ENCODE peak calls at places on chromosomes 13 and 19, in five cellular contexts. One of them, this sample, is unnamed.

GRCh38 chr19:7460562-7460966 is 28.3 kb downstream of the PEX11G start:
- DNase-seq in caudate nucleus: no peak
- DNase-seq in T-helper 17 cell: no peak
- DNase-seq in nucleus accumbens: no peak
- DNase-seq in AG10803: no peak
- DNase-seq in this sample: no peak

GRCh38 chr13:30133554-30133912 is 173.8 kb downstream of the KATNAL1 start:
- DNase-seq in AG10803: no peak
- DNase-seq in caudate nucleus: no peak
- DNase-seq in nucleus accumbens: no peak
- DNase-seq in T-helper 17 cell: no peak
- DNase-seq in this sample: no peak

GRCh38 chr13:97266328-97266727 is 44.2 kb downstream of the MBNL2 start:
- DNase-seq in T-helper 17 cell: no peak
- DNase-seq in AG10803: no peak
- DNase-seq in caudate nucleus: no peak
- DNase-seq in nucleus accumbens: no peak
- DNase-seq in this sample: no peak

GRCh38 chr13:43005460-43006236 is 13.6 kb upstream of the EPSTI1 start:
- DNase-seq in T-helper 17 cell: no peak
- DNase-seq in caudate nucleus: no peak
- DNase-seq in nucleus accumbens: no peak
- DNase-seq in AG10803: peak
- DNase-seq in this sample: no peak

GRCh38 chr19:10227215-10227971 is 3.7 kb downstream of the S1PR2 start:
- DNase-seq in AG10803: no peak
- DNase-seq in caudate nucleus: no peak
- DNase-seq in T-helper 17 cell: no peak
- DNase-seq in nucleus accumbens: peak
- DNase-seq in this sample: peak

GRCh38 chr19:23409392-23410048 is 14.2 kb upstream of the ZNF91 start:
- DNase-seq in nucleus accumbens: no peak
- DNase-seq in AG10803: no peak
- DNase-seq in caudate nucleus: peak
- DNase-seq in T-helper 17 cell: no peak
- DNase-seq in this sample: no peak

GRCh38 chr19:33803383-33803782 is 6.7 kb downstream of the KCTD15 start:
- DNase-seq in AG10803: no peak
- DNase-seq in nucleus accumbens: no peak
- DNase-seq in caudate nucleus: no peak
- DNase-seq in T-helper 17 cell: no peak
- DNase-seq in this sample: no peak

GRCh38 chr19:3849092-3849491 is 19.7 kb downstream of the ZFR2 start:
- DNase-seq in nucleus accumbens: no peak
- DNase-seq in caudate nucleus: no peak
- DNase-seq in AG10803: no peak
- DNase-seq in T-helper 17 cell: no peak
- DNase-seq in this sample: no peak

GRCh38 chr19:34189199-34189916 is 17.1 kb downstream of the LSM14A start:
- DNase-seq in nucleus accumbens: no peak
- DNase-seq in AG10803: no peak
- DNase-seq in caudate nucleus: no peak
- DNase-seq in T-helper 17 cell: no peak
- DNase-seq in this sample: no peak

GRCh38 chr13:27341616-27342015 is 71.0 kb downstream of the RASL11A start:
- DNase-seq in caudate nucleus: no peak
- DNase-seq in AG10803: no peak
- DNase-seq in nucleus accumbens: no peak
- DNase-seq in T-helper 17 cell: no peak
- DNase-seq in this sample: no peak

GRCh38 chr19:18650048-18650435 is 13.2 kb downstream of the KLHL26 start:
- DNase-seq in AG10803: peak
- DNase-seq in T-helper 17 cell: no peak
- DNase-seq in nucleus accumbens: no peak
- DNase-seq in caudate nucleus: no peak
- DNase-seq in this sample: no peak

GRCh38 chr19:3146677-3147100 is 10.9 kb downstream of the GNA15 start:
- DNase-seq in nucleus accumbens: no peak
- DNase-seq in AG10803: no peak
- DNase-seq in T-helper 17 cell: peak
- DNase-seq in caudate nucleus: no peak
- DNase-seq in this sample: no peak

GRCh38 chr13:71625694-71626093 is 241.3 kb downstream of the DACH1 start:
- DNase-seq in caudate nucleus: no peak
- DNase-seq in AG10803: no peak
- DNase-seq in T-helper 17 cell: no peak
- DNase-seq in nucleus accumbens: no peak
- DNase-seq in this sample: no peak

GRCh38 chr13:110907951-110908898 is 6.6 kb downstream of the ANKRD10 start:
- DNase-seq in caudate nucleus: no peak
- DNase-seq in AG10803: peak
- DNase-seq in T-helper 17 cell: no peak
- DNase-seq in nucleus accumbens: no peak
- DNase-seq in this sample: no peak

GRCh38 chr13:74708629-74709028 is 574.4 kb upstream of the KLF12 start:
- DNase-seq in T-helper 17 cell: no peak
- DNase-seq in caudate nucleus: no peak
- DNase-seq in AG10803: peak
- DNase-seq in nucleus accumbens: no peak
- DNase-seq in this sample: no peak

GRCh38 chr19:50328257-50329145 is 676 bp downstream of the KCNC3 start:
- DNase-seq in nucleus accumbens: peak
- DNase-seq in AG10803: peak
- DNase-seq in T-helper 17 cell: no peak
- DNase-seq in caudate nucleus: no peak
- DNase-seq in this sample: no peak

GRCh38 chr13:76965759-76966421 is 17.6 kb downstream of the ACOD1 start:
- DNase-seq in AG10803: peak
- DNase-seq in caudate nucleus: peak
- DNase-seq in nucleus accumbens: peak
- DNase-seq in T-helper 17 cell: no peak
- DNase-seq in this sample: no peak

GRCh38 chr13:25196971-25197370 is 24.9 kb upstream of the AMER2 start:
- DNase-seq in T-helper 17 cell: no peak
- DNase-seq in AG10803: no peak
- DNase-seq in caudate nucleus: no peak
- DNase-seq in nucleus accumbens: no peak
- DNase-seq in this sample: no peak

GRCh38 chr19:58351558-58351878 is 1.8 kb downstream of the A1BG start:
- DNase-seq in T-helper 17 cell: no peak
- DNase-seq in caudate nucleus: no peak
- DNase-seq in nucleus accumbens: no peak
- DNase-seq in AG10803: no peak
- DNase-seq in this sample: no peak

GRCh38 chr19:1799695-1800342 is 12.3 kb downstream of the ATP8B3 start:
- DNase-seq in AG10803: no peak
- DNase-seq in nucleus accumbens: no peak
- DNase-seq in T-helper 17 cell: no peak
- DNase-seq in caudate nucleus: no peak
- DNase-seq in this sample: no peak

GRCh38 chr19:1590641-1591397 is 1.8 kb downstream of the MBD3 start:
- DNase-seq in nucleus accumbens: no peak
- DNase-seq in caudate nucleus: no peak
- DNase-seq in AG10803: no peak
- DNase-seq in T-helper 17 cell: no peak
- DNase-seq in this sample: no peak

GRCh38 chr13:97121894-97122293 is 100.2 kb upstream of the MBNL2 start:
- DNase-seq in caudate nucleus: no peak
- DNase-seq in T-helper 17 cell: no peak
- DNase-seq in AG10803: no peak
- DNase-seq in nucleus accumbens: no peak
- DNase-seq in this sample: no peak

GRCh38 chr13:78228211-78228610 is 309.6 kb upstream of the EDNRB start:
- DNase-seq in T-helper 17 cell: no peak
- DNase-seq in caudate nucleus: no peak
- DNase-seq in AG10803: no peak
- DNase-seq in nucleus accumbens: no peak
- DNase-seq in this sample: no peak

GRCh38 chr19:35256566-35256965 is 7.8 kb downstream of the LSR start:
- DNase-seq in AG10803: no peak
- DNase-seq in T-helper 17 cell: no peak
- DNase-seq in caudate nucleus: no peak
- DNase-seq in nucleus accumbens: no peak
- DNase-seq in this sample: no peak

GRCh38 chr13:46639033-46639981 is 86.3 kb downstream of the LRCH1 start:
- DNase-seq in nucleus accumbens: no peak
- DNase-seq in T-helper 17 cell: no peak
- DNase-seq in AG10803: peak
- DNase-seq in caudate nucleus: no peak
- DNase-seq in this sample: no peak

GRCh38 chr19:18274776-18275356 is 614 bp upstream of the IQCN start:
- DNase-seq in AG10803: peak
- DNase-seq in nucleus accumbens: peak
- DNase-seq in T-helper 17 cell: no peak
- DNase-seq in caudate nucleus: peak
- DNase-seq in this sample: peak

GRCh38 chr13:48804836-48805601 is 151.3 kb downstream of the CYSLTR2 start:
- DNase-seq in T-helper 17 cell: no peak
- DNase-seq in caudate nucleus: no peak
- DNase-seq in nucleus accumbens: no peak
- DNase-seq in AG10803: peak
- DNase-seq in this sample: no peak

GRCh38 chr19:47390533-47391488 is 28.5 kb downstream of the MEIS3 start:
- DNase-seq in nucleus accumbens: no peak
- DNase-seq in T-helper 17 cell: no peak
- DNase-seq in caudate nucleus: no peak
- DNase-seq in AG10803: no peak
- DNase-seq in this sample: no peak

GRCh38 chr13:106373989-106374572 is 161.4 kb downstream of the EFNB2 start:
- DNase-seq in AG10803: peak
- DNase-seq in T-helper 17 cell: no peak
- DNase-seq in caudate nucleus: no peak
- DNase-seq in nucleus accumbens: no peak
- DNase-seq in this sample: no peak

GRCh38 chr19:16458391-16459128 is 13.2 kb downstream of the EPS15L1 start:
- DNase-seq in AG10803: no peak
- DNase-seq in T-helper 17 cell: no peak
- DNase-seq in caudate nucleus: no peak
- DNase-seq in nucleus accumbens: no peak
- DNase-seq in this sample: no peak

GRCh38 chr13:20567881-20568528 is 1.0 kb downstream of the IFT88 start:
- DNase-seq in AG10803: peak
- DNase-seq in caudate nucleus: no peak
- DNase-seq in T-helper 17 cell: no peak
- DNase-seq in nucleus accumbens: peak
- DNase-seq in this sample: no peak

GRCh38 chr13:91311491-91311890 is 36.0 kb upstream of the MIR17HG start:
- DNase-seq in T-helper 17 cell: no peak
- DNase-seq in AG10803: no peak
- DNase-seq in nucleus accumbens: no peak
- DNase-seq in caudate nucleus: no peak
- DNase-seq in this sample: no peak

GRCh38 chr19:17575871-17576757 is 20.7 kb downstream of the COLGALT1 start:
- DNase-seq in caudate nucleus: no peak
- DNase-seq in nucleus accumbens: no peak
- DNase-seq in AG10803: no peak
- DNase-seq in T-helper 17 cell: no peak
- DNase-seq in this sample: no peak

GRCh38 chr13:30398601-30399072 is 23.7 kb upstream of the UBE2L5 start:
- DNase-seq in nucleus accumbens: no peak
- DNase-seq in AG10803: peak
- DNase-seq in T-helper 17 cell: no peak
- DNase-seq in caudate nucleus: no peak
- DNase-seq in this sample: no peak

GRCh38 chr19:18675779-18676178 is 7.7 kb upstream of the CRTC1 start:
- DNase-seq in AG10803: no peak
- DNase-seq in nucleus accumbens: no peak
- DNase-seq in T-helper 17 cell: no peak
- DNase-seq in caudate nucleus: no peak
- DNase-seq in this sample: no peak

GRCh38 chr13:90287521-90287920 is 1060.0 kb upstream of the MIR17HG start:
- DNase-seq in nucleus accumbens: no peak
- DNase-seq in T-helper 17 cell: no peak
- DNase-seq in caudate nucleus: no peak
- DNase-seq in AG10803: no peak
- DNase-seq in this sample: no peak

This sample was measured in amygdala.